ENCODE peak calls at places on chromosome 19, in seven cellular contexts. W, U, E, R, T, C and P are unnamed samples.

GRCh38 chr19:9966448-9966847 is 30.1 kb upstream of the OLFM2 start:
- DNase-seq in E (peak), W (peak), T (peak), U (no peak), C (no peak), R (no peak), P (no peak)

GRCh38 chr19:28727133-28727834 is 485.7 kb downstream of the UQCRFS1 start:
- DNase-seq in U (no peak), T (peak), E (peak), R (no peak), W (peak), C (peak), P (peak)

GRCh38 chr19:1840541-1841115 is 7.7 kb downstream of the REXO1 start:
- DNase-seq in T (no peak), W (no peak), E (no peak), R (no peak), U (no peak), C (no peak), P (no peak)

GRCh38 chr19:41195675-41196497 is 2.9 kb downstream of the CYP2S1 start:
- DNase-seq in U (peak), W (no peak), C (peak), T (no peak), R (no peak), E (no peak), P (no peak)

GRCh38 chr19:56507446-56508281 is at the start of gene ZNF471:
- DNase-seq in E (peak), C (peak), U (peak), W (peak), R (peak), T (peak), P (peak)

GRCh38 chr19:40335855-40336700 is 12.1 kb downstream of the C19orf47 start:
- DNase-seq in R (no peak), U (no peak), W (no peak), E (no peak), T (no peak), C (peak), P (no peak)

GRCh38 chr19:1747285-1748114 is 5.8 kb upstream of the ONECUT3 start:
- DNase-seq in W (peak), E (peak), U (peak), C (peak), T (peak), R (no peak), P (no peak)

GRCh38 chr19:9793051-9793591 is 24.6 kb upstream of the ZNF846 start:
- DNase-seq in C (peak), W (peak), U (peak), T (no peak), E (no peak), R (peak), P (no peak)

GRCh38 chr19:6260912-6261636 is 18.7 kb downstream of the MLLT1 start:
- DNase-seq in W (peak), R (no peak), T (peak), C (peak), E (peak), U (peak), P (no peak)

GRCh38 chr19:53131085-53131484 is 1.6 kb downstream of the ZNF415 start:
- DNase-seq in U (no peak), R (no peak), T (no peak), W (peak), C (no peak), E (no peak), P (no peak)

GRCh38 chr19:56837004-56837403 is 3.5 kb downstream of the PEG3 start:
- DNase-seq in T (no peak), W (peak), R (peak), C (no peak), E (no peak), U (no peak), P (no peak)

GRCh38 chr19:41595258-41595889 is 19.4 kb downstream of the CEACAM21 start:
- DNase-seq in U (peak), R (peak), C (peak), E (peak), T (no peak), W (peak), P (no peak)

DNA sequence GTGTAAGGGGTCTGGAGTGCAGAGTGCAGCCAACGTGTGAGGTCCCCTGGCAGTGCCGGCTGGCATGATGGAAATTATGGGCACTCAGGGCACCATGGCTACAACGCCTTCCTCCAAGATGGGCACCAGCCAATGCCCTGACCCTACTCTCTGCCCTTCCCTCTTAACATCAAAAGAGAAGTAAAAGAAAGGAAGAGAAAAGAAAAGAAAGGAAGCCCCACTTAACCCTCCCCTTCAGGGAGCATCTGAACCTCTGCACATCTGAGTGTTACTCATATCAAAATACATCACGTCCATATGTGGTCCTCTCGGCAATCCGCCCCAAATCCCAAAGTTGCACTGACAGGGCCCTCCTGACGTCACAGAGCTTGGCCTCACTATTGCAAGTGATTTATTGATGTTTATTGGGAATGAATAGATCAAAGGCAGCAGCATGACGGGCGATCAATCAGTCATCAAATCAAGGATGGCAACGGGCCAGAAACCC is 1.4 kb downstream of the TSHZ3 start:
- DNase-seq in U (peak), T (no peak), E (no peak), W (no peak), R (no peak), C (no peak), P (no peak)
- H2AK5ac ChIP-seq in U (peak), T (peak), E (no peak), W (no peak), R (no peak), C (no peak), P (no peak)

GRCh38 chr19:46192990-46193650 is 36.4 kb upstream of the IGFL1 start:
- DNase-seq in T (no peak), W (peak), E (no peak), C (peak), U (peak), R (peak), P (no peak)
- H3K23ac ChIP-seq in T (no peak), W (no peak), E (no peak), C (no peak), U (no peak), R (no peak), P (no peak)

GRCh38 chr19:447816-448546 is 12.9 kb downstream of the SHC2 start:
- DNase-seq in U (no peak), R (no peak), T (no peak), W (no peak), E (no peak), C (peak), P (no peak)

GRCh38 chr19:449916-450315 is 10.9 kb downstream of the SHC2 start:
- DNase-seq in E (no peak), R (no peak), C (no peak), T (no peak), W (no peak), U (no peak), P (no peak)

GRCh38 chr19:443005-443404 is 17.8 kb downstream of the SHC2 start:
- DNase-seq in E (no peak), C (no peak), T (no peak), U (no peak), R (no peak), W (no peak), P (no peak)

GRCh38 chr19:444677-445210 is 16.1 kb downstream of the SHC2 start:
- DNase-seq in W (no peak), R (no peak), U (no peak), C (no peak), T (no peak), E (no peak), P (no peak)

GRCh38 chr19:447064-447426 is 13.8 kb downstream of the SHC2 start:
- DNase-seq in C (no peak), E (no peak), R (no peak), U (no peak), W (no peak), T (no peak), P (no peak)
- H2BK120ac ChIP-seq in C (peak), E (no peak), R (no peak), U (no peak), W (no peak), T (no peak), P (no peak)

GRCh38 chr19:44260695-44261446 is 1.2 kb downstream of the ZNF233 start:
- DNase-seq in U (no peak), E (no peak), W (no peak), C (peak), T (no peak), R (no peak), P (no peak)
- H2AK5ac ChIP-seq in U (no peak), E (no peak), W (no peak), C (no peak), T (no peak), R (no peak), P (no peak)

GRCh38 chr19:51507209-51507608 is 5.6 kb upstream of the SIGLEC12 start:
- DNase-seq in T (no peak), E (no peak), W (no peak), C (no peak), U (no peak), R (no peak), P (no peak)

GRCh38 chr19:51507640-51508058 is 6.0 kb upstream of the SIGLEC12 start:
- DNase-seq in U (no peak), C (no peak), W (no peak), T (no peak), R (no peak), E (no peak), P (no peak)

GRCh38 chr19:51505904-51506303 is 4.3 kb upstream of the SIGLEC12 start:
- DNase-seq in E (no peak), C (no peak), R (no peak), W (no peak), U (no peak), T (no peak), P (no peak)

GRCh38 chr19:51509823-51510660 is 8.4 kb upstream of the SIGLEC12 start:
- DNase-seq in C (no peak), U (no peak), E (no peak), T (no peak), W (no peak), R (no peak), P (no peak)

DNA sequence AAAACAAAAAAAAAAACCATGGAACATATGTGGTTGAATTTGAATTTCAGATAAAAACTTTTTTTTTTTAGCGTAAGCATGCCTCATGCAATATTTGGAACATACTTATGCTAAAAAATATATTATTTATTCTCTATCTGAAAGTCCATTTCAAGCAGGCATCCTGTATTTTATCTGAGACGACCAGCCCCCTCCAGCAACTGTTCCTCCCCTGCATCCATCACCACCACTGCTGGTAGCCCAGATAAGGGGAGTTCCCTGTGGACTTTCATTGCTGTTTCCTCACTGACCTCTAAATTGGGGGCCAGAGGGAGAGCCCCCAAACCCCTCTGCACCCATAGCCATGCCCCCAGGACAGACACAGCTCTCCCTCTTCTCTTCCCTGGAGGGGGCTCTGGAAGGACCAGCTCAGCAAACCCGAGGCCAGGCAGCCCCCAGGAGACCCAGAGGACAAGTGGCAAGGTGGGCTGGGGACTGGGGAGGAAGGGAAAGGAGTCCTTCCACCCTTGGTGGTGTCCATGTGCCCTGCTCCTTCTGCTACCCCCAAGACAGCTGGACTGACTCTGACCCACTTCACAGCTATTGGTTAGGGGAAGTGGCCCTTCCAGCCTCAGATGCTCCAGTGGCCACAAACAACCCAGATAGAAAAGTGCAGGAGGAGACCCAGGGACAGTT is 6.6 kb upstream of the SIGLEC12 start:
- DNase-seq in W (no peak), E (no peak), C (no peak), R (no peak), U (no peak), T (no peak), P (no peak)
- H3K23ac ChIP-seq in W (no peak), E (no peak), C (no peak), R (no peak), U (no peak), T (no peak), P (no peak)

GRCh38 chr19:46392837-46393236 is 20.5 kb downstream of the CCDC8 start:
- DNase-seq in W (no peak), T (no peak), C (no peak), E (no peak), U (no peak), R (no peak), P (no peak)

GRCh38 chr19:46391296-46392251 is 21.8 kb downstream of the CCDC8 start:
- DNase-seq in E (no peak), C (no peak), W (no peak), U (no peak), T (no peak), R (no peak), P (no peak)

GRCh38 chr19:46393456-46394397 is 19.6 kb downstream of the CCDC8 start:
- DNase-seq in W (peak), R (no peak), T (no peak), U (no peak), E (no peak), C (no peak), P (no peak)

GRCh38 chr19:46392252-46392801 is 21.0 kb downstream of the CCDC8 start:
- DNase-seq in U (peak), C (peak), E (no peak), T (no peak), R (no peak), W (no peak), P (no peak)

GRCh38 chr19:46394398-46394797 is 19.0 kb downstream of the CCDC8 start:
- DNase-seq in T (no peak), W (peak), E (no peak), R (peak), U (no peak), C (no peak), P (no peak)
- H2BK120ac ChIP-seq in T (no peak), W (no peak), E (no peak), R (no peak), U (no peak), C (no peak), P (no peak)

GRCh38 chr19:23381114-23381513 is 14.2 kb downstream of the ZNF91 start:
- DNase-seq in C (no peak), U (no peak), E (no peak), T (no peak), W (no peak), R (no peak), P (no peak)

GRCh38 chr19:23382955-23383354 is 12.3 kb downstream of the ZNF91 start:
- DNase-seq in C (no peak), U (no peak), W (no peak), R (no peak), E (no peak), T (no peak), P (no peak)

GRCh38 chr19:23385404-23385803 is 9.9 kb downstream of the ZNF91 start:
- DNase-seq in T (no peak), C (no peak), R (no peak), W (no peak), E (no peak), U (no peak), P (no peak)

GRCh38 chr19:23384166-23384565 is 11.1 kb downstream of the ZNF91 start:
- DNase-seq in U (no peak), T (no peak), E (no peak), R (no peak), W (no peak), C (no peak), P (no peak)

GRCh38 chr19:23384858-23385257 is 10.4 kb downstream of the ZNF91 start:
- DNase-seq in U (no peak), W (no peak), R (no peak), E (no peak), C (no peak), T (no peak), P (no peak)
- H2AK5ac ChIP-seq in U (no peak), W (no peak), R (no peak), E (no peak), C (no peak), T (no peak), P (no peak)

GRCh38 chr19:20339444-20339843 is 172.4 kb downstream of the ZNF486 start:
- DNase-seq in R (no peak), C (no peak), E (no peak), U (no peak), T (no peak), W (no peak), P (no peak)

GRCh38 chr19:20334760-20335159 is 167.7 kb downstream of the ZNF486 start:
- DNase-seq in U (no peak), C (no peak), R (no peak), W (no peak), T (no peak), E (no peak), P (no peak)

GRCh38 chr19:20333508-20333907 is 166.5 kb downstream of the ZNF486 start:
- DNase-seq in C (no peak), W (no peak), U (no peak), E (no peak), R (no peak), T (no peak), P (no peak)
- H3K23ac ChIP-seq in C (no peak), W (no peak), U (no peak), E (no peak), R (no peak), T (no peak), P (no peak)